ENCODE peak calls at places on chromosomes 7 and 10, in nine cellular contexts. P, J, U, M, Z, B, N, S and C are unnamed samples.

GRCh38 chr7:28362812-28363211 is 49.5 kb upstream of the CREB5 start:
- DNase-seq in P (no peak), N (no peak), J (no peak), M (peak; percentile 65), U (no peak), S (no peak), B (no peak), Z (no peak), C (no peak)

GRCh38 chr10:29946953-29947700 is 112.3 kb downstream of the JCAD start:
- DNase-seq in Z (peak; percentile 74), M (no peak), N (no peak), U (no peak), J (no peak), P (no peak), S (no peak), B (no peak), C (peak; percentile 34)

GRCh38 chr10:124995605-124996004 is 53.7 kb downstream of the ZRANB1 start:
- DNase-seq in Z (no peak), U (no peak), S (no peak), N (no peak), M (no peak), P (no peak), B (no peak), J (no peak), C (no peak)

GRCh38 chr10:5829267-5829666 is 16.0 kb upstream of the GDI2 start:
- DNase-seq in M (no peak), B (no peak), J (no peak), P (no peak), U (no peak), Z (no peak), N (no peak), S (no peak), C (no peak)

GRCh38 chr7:124758327-124758726 is 7.3 kb downstream of the GPR37 start:
- DNase-seq in J (no peak), B (no peak), U (no peak), Z (peak; percentile 29), N (no peak), S (no peak), P (no peak), M (no peak), C (no peak)

GRCh38 chr10:91316486-91316885 is 93.7 kb upstream of the HECTD2 start:
- DNase-seq in U (no peak), B (no peak), N (no peak), Z (no peak), J (no peak), P (no peak), S (no peak), M (no peak), C (no peak)

GRCh38 chr7:91569702-91570457 is 305.6 kb downstream of the FZD1 start:
- DNase-seq in Z (no peak), U (no peak), B (no peak), J (no peak), N (no peak), S (no peak), M (no peak), P (no peak), C (no peak)

GRCh38 chr10:2925631-2926030 is 141.7 kb upstream of the PFKP start:
- DNase-seq in Z (peak; percentile 30), M (no peak), J (no peak), N (no peak), B (peak; percentile 70), S (no peak), U (no peak), P (no peak), C (no peak)

GRCh38 chr10:84563355-84563754 is 235.0 kb downstream of the CCSER2 start:
- DNase-seq in N (no peak), P (no peak), S (no peak), B (no peak), M (no peak), Z (no peak), U (no peak), J (no peak), C (no peak)

GRCh38 chr10:3043512-3044368 is 23.6 kb upstream of the PFKP start:
- DNase-seq in S (peak; percentile 87), J (peak; percentile 74), Z (peak; percentile 79), P (peak; percentile 62), B (peak; percentile 74), M (peak; percentile 75), N (no peak), U (peak; percentile 25), C (peak; percentile 76)

GRCh38 chr10:14325325-14325955 is 5.3 kb downstream of the FRMD4A start:
- DNase-seq in B (peak; percentile 46), S (peak; percentile 30), J (peak; percentile 50), Z (peak; percentile 17), M (peak; percentile 69), U (peak; percentile 8), N (no peak), P (peak; percentile 55), C (peak; percentile 44)

GRCh38 chr7:84364708-84365107 is 170.1 kb upstream of the SEMA3A start:
- DNase-seq in Z (peak; percentile 57), M (no peak), U (no peak), B (no peak), N (no peak), S (peak; percentile 24), P (no peak), J (no peak), C (peak; percentile 9)

GRCh38 chr10:112835933-112836564 is 114.0 kb upstream of the TCF7L2 start:
- DNase-seq in B (no peak), J (no peak), U (no peak), P (no peak), M (no peak), Z (no peak), S (no peak), N (no peak), C (no peak)

GRCh38 chr7:5777932-5778331 is 3.5 kb downstream of the RNF216 start:
- DNase-seq in B (no peak), S (no peak), N (no peak), Z (no peak), M (no peak), U (no peak), J (no peak), P (no peak), C (no peak)

GRCh38 chr10:62268027-62268398 is 631 bp downstream of the RTKN2 start:
- DNase-seq in S (no peak), M (no peak), B (peak; percentile 14), N (no peak), Z (no peak), P (no peak), U (no peak), J (no peak), C (no peak)

GRCh38 chr10:87700031-87700796 is 40.5 kb downstream of the PAPSS2 start:
- DNase-seq in N (no peak), S (no peak), Z (peak; percentile 75), U (no peak), P (no peak), B (no peak), M (no peak), J (no peak), C (no peak)

GRCh38 chr7:143419880-143420279 is 11.2 kb upstream of the EPHA1 start:
- DNase-seq in M (no peak), N (no peak), P (no peak), Z (no peak), J (no peak), B (no peak), U (no peak), S (no peak), C (no peak)

GRCh38 chr10:113780681-113781250 is 29.3 kb downstream of the PLEKHS1 start:
- DNase-seq in B (no peak), Z (peak; percentile 10), N (no peak), M (no peak), P (no peak), S (peak; percentile 11), U (no peak), J (no peak), C (no peak)

GRCh38 chr10:124288928-124289921 is 129.5 kb downstream of the OAT start:
- DNase-seq in B (no peak), S (no peak), M (no peak), P (no peak), Z (no peak), J (no peak), N (no peak), U (no peak), C (no peak)